ENCODE peak calls at places on chromosomes 7 and 10, in seven cellular contexts. One of them, this sample, is unnamed. For H3K4me1, the result is how much of the 10 kb centered on the place peaks cover.

GRCh38 chr10:77457266-77457665 is 180.3 kb downstream of the KCNMA1 start:
- DNase-seq in IMR-90: no peak
- DNase-seq in heart left ventricle: no peak
- DNase-seq in tibial nerve: no peak
- DNase-seq in endothelial cell of umbilical vein: no peak
- DNase-seq in K562: no peak
- DNase-seq in Peyer's patch: no peak
- DNase-seq in this sample: no peak

GRCh38 chr7:96021533-96021932 is 249.2 kb downstream of the DYNC1I1 start:
- DNase-seq in K562: no peak
- DNase-seq in Peyer's patch: no peak
- DNase-seq in tibial nerve: no peak
- DNase-seq in endothelial cell of umbilical vein: no peak
- DNase-seq in heart left ventricle: no peak
- DNase-seq in IMR-90: peak
- DNase-seq in this sample: no peak

GRCh38 chr7:104973909-104974415 is 40.0 kb upstream of the KMT2E start:
- DNase-seq in tibial nerve: no peak
- DNase-seq in IMR-90: peak
- DNase-seq in heart left ventricle: no peak
- DNase-seq in K562: no peak
- DNase-seq in endothelial cell of umbilical vein: peak
- DNase-seq in Peyer's patch: no peak
- DNase-seq in this sample: no peak

GRCh38 chr10:19638173-19638872 is 177.9 kb upstream of the PLXDC2 start:
- DNase-seq in endothelial cell of umbilical vein: no peak
- DNase-seq in K562: no peak
- DNase-seq in IMR-90: peak
- DNase-seq in heart left ventricle: peak
- DNase-seq in tibial nerve: no peak
- DNase-seq in Peyer's patch: peak
- DNase-seq in this sample: no peak

GRCh38 chr10:70551971-70552422 is 50.5 kb downstream of the PRF1 start:
- DNase-seq in K562: no peak
- DNase-seq in Peyer's patch: peak
- DNase-seq in IMR-90: peak
- DNase-seq in endothelial cell of umbilical vein: no peak
- DNase-seq in heart left ventricle: no peak
- DNase-seq in tibial nerve: peak
- DNase-seq in this sample: no peak

GRCh38 chr7:35819954-35820703 is 19.3 kb downstream of the SEPTIN7 start:
- DNase-seq in tibial nerve: no peak
- DNase-seq in heart left ventricle: no peak
- DNase-seq in IMR-90: no peak
- DNase-seq in K562: no peak
- DNase-seq in Peyer's patch: no peak
- DNase-seq in endothelial cell of umbilical vein: no peak
- DNase-seq in this sample: no peak

GRCh38 chr10:103053659-103054581 is 135.8 kb downstream of the CNNM2 start:
- DNase-seq in K562: peak
- DNase-seq in endothelial cell of umbilical vein: peak
- DNase-seq in heart left ventricle: peak
- DNase-seq in tibial nerve: peak
- DNase-seq in Peyer's patch: peak
- DNase-seq in IMR-90: peak
- DNase-seq in this sample: peak

GRCh38 chr7:41117431-41117830 is 585.5 kb downstream of the INHBA start:
- DNase-seq in K562: no peak
- DNase-seq in IMR-90: no peak
- DNase-seq in tibial nerve: no peak
- DNase-seq in endothelial cell of umbilical vein: no peak
- DNase-seq in Peyer's patch: no peak
- DNase-seq in heart left ventricle: no peak
- DNase-seq in this sample: no peak

GRCh38 chr10:71999360-72000072 is 35.3 kb downstream of the CHST3 start:
- DNase-seq in endothelial cell of umbilical vein: peak
- DNase-seq in IMR-90: peak
- DNase-seq in heart left ventricle: peak
- DNase-seq in Peyer's patch: peak
- DNase-seq in tibial nerve: no peak
- DNase-seq in K562: peak
- DNase-seq in this sample: peak

GRCh38 chr7:39688611-39689485 is 65.5 kb downstream of the RALA start:
- DNase-seq in endothelial cell of umbilical vein: peak
- DNase-seq in heart left ventricle: no peak
- DNase-seq in tibial nerve: no peak
- DNase-seq in K562: no peak
- DNase-seq in Peyer's patch: no peak
- DNase-seq in IMR-90: no peak
- DNase-seq in this sample: no peak

GRCh38 chr10:74078037-74078436 is 72.6 kb downstream of the AP3M1 start:
- DNase-seq in K562: no peak
- DNase-seq in endothelial cell of umbilical vein: peak
- DNase-seq in Peyer's patch: no peak
- DNase-seq in IMR-90: peak
- DNase-seq in heart left ventricle: no peak
- DNase-seq in tibial nerve: no peak
- DNase-seq in this sample: no peak

GRCh38 chr10:35413985-35414861 is 77.9 kb downstream of the CCNY start:
- DNase-seq in K562: peak
- DNase-seq in Peyer's patch: no peak
- DNase-seq in heart left ventricle: no peak
- DNase-seq in endothelial cell of umbilical vein: no peak
- DNase-seq in tibial nerve: no peak
- DNase-seq in IMR-90: peak
- DNase-seq in this sample: no peak

GRCh38 chr7:137703291-137704010 is 143.3 kb downstream of the DGKI start:
- DNase-seq in heart left ventricle: no peak
- DNase-seq in tibial nerve: no peak
- DNase-seq in IMR-90: no peak
- DNase-seq in endothelial cell of umbilical vein: no peak
- DNase-seq in K562: no peak
- DNase-seq in Peyer's patch: no peak
- DNase-seq in this sample: no peak

GRCh38 chr7:149489391-149490024 is 8.1 kb downstream of the ZNF746 start:
- DNase-seq in K562: no peak
- DNase-seq in IMR-90: no peak
- DNase-seq in heart left ventricle: no peak
- DNase-seq in tibial nerve: no peak
- DNase-seq in Peyer's patch: no peak
- DNase-seq in endothelial cell of umbilical vein: no peak
- DNase-seq in this sample: no peak

GRCh38 chr7:12768948-12769347 is 81.5 kb downstream of the ARL4A start:
- DNase-seq in IMR-90: no peak
- DNase-seq in K562: no peak
- DNase-seq in Peyer's patch: no peak
- DNase-seq in heart left ventricle: no peak
- DNase-seq in endothelial cell of umbilical vein: no peak
- DNase-seq in tibial nerve: no peak
- DNase-seq in this sample: no peak

GRCh38 chr7:22545539-22545938 is 45.6 kb upstream of the STEAP1B start:
- DNase-seq in heart left ventricle: no peak
- DNase-seq in Peyer's patch: no peak
- DNase-seq in tibial nerve: no peak
- DNase-seq in endothelial cell of umbilical vein: no peak
- DNase-seq in IMR-90: no peak
- DNase-seq in K562: no peak
- DNase-seq in this sample: no peak

GRCh38 chr7:130921391-130922180 is 187.6 kb upstream of the KLF14 start:
- DNase-seq in heart left ventricle: peak
- DNase-seq in Peyer's patch: peak
- DNase-seq in K562: no peak
- DNase-seq in endothelial cell of umbilical vein: peak
- DNase-seq in IMR-90: peak
- DNase-seq in tibial nerve: peak
- DNase-seq in this sample: peak

GRCh38 chr7:24896031-24896433 is 83.9 kb downstream of the OSBPL3 start:
- DNase-seq in heart left ventricle: no peak
- DNase-seq in Peyer's patch: peak
- DNase-seq in K562: no peak
- DNase-seq in tibial nerve: no peak
- DNase-seq in endothelial cell of umbilical vein: no peak
- DNase-seq in IMR-90: no peak
- DNase-seq in this sample: no peak

GRCh38 chr10:52198540-52198939 is 115.5 kb upstream of the DKK1 start:
- DNase-seq in IMR-90: peak
- DNase-seq in heart left ventricle: no peak
- DNase-seq in K562: no peak
- DNase-seq in tibial nerve: no peak
- DNase-seq in Peyer's patch: no peak
- DNase-seq in endothelial cell of umbilical vein: no peak
- DNase-seq in this sample: no peak

GRCh38 chr7:157996359-157997079 is 591.1 kb downstream of the PTPRN2 start:
- DNase-seq in K562: no peak
- DNase-seq in heart left ventricle: no peak
- DNase-seq in endothelial cell of umbilical vein: no peak
- DNase-seq in Peyer's patch: no peak
- DNase-seq in tibial nerve: no peak
- DNase-seq in IMR-90: no peak
- DNase-seq in this sample: no peak

DNA sequence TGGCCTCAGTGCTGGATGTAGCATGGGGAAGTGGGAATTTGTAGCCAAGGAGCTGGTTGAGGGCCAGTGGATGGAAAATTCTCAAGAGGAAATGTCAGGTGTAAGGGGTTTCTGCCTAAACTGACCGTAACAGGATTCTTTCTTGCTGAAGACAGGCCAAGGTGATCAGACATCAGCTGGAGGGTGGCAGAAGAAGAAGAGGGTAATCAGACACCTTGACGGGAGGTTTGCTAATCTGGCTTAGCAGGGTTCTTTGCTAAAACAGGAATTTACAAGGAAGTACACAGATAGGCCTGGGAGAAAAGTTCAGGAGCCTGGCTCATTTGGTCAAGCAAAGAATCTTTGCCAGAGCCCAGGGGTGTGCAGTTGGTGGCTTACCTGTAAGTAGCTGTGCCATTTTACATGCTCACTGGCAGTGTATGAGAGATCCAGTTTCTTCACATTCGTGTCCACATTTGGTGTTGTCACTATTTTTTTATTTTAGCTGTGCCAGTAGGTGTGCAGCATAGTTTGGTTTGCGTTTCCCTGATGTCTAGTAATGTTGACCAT is 73.7 kb downstream of the BMPR1A start:
- DNase-seq in heart left ventricle: no peak
- DNase-seq in tibial nerve: no peak
- DNase-seq in IMR-90: no peak
- DNase-seq in Peyer's patch: no peak
- DNase-seq in K562: no peak
- DNase-seq in endothelial cell of umbilical vein: no peak
- DNase-seq in this sample: no peak
- H3K27ac ChIP-seq in heart left ventricle: no peak
- H3K27ac ChIP-seq in tibial nerve: no peak
- H3K27ac ChIP-seq in IMR-90: no peak
- H3K27ac ChIP-seq in Peyer's patch: no peak
- H3K27ac ChIP-seq in K562: no peak
- H3K27ac ChIP-seq in endothelial cell of umbilical vein: no peak
- H3K27ac ChIP-seq in this sample: no peak

GRCh38 chr7:28815928-28816373 is 142.2 kb downstream of the TRIL start:
- DNase-seq in heart left ventricle: no peak
- DNase-seq in IMR-90: no peak
- DNase-seq in K562: no peak
- DNase-seq in tibial nerve: no peak
- DNase-seq in endothelial cell of umbilical vein: no peak
- DNase-seq in Peyer's patch: no peak
- DNase-seq in this sample: no peak
- TF ChIP-seq POLR2A in heart left ventricle: no peak
- TF ChIP-seq POLR2A in IMR-90: no peak
- TF ChIP-seq POLR2A in K562: no peak
- TF ChIP-seq POLR2A in tibial nerve: no peak
- TF ChIP-seq POLR2A in endothelial cell of umbilical vein: no peak
- TF ChIP-seq POLR2A in Peyer's patch: no peak
- TF ChIP-seq POLR2A in this sample: no peak

DNA sequence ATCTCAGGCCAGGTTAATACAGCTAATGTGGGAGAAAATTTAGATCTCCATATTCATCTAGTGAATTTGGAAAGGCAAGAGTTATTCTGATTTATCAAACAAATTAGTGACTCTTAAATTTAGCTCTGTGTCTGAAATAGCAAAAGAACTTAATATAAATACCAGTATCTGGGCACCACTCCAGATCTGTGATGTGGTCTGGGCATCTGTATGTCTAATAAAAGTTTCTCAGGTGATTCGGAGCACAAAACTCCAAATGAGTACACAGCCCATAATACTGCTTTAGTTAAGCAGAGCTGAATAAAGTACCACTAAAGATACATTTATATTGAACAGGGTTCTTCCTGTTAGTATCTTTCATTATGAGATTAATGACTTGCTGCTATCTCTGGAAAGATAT is 261.4 kb downstream of the BAMBI start:
- DNase-seq in endothelial cell of umbilical vein: no peak
- DNase-seq in Peyer's patch: no peak
- DNase-seq in IMR-90: peak
- DNase-seq in K562: no peak
- DNase-seq in heart left ventricle: no peak
- DNase-seq in tibial nerve: no peak
- DNase-seq in this sample: no peak
- H3K4me1 ChIP-seq in endothelial cell of umbilical vein: under half
- H3K4me1 ChIP-seq in Peyer's patch: under half
- H3K4me1 ChIP-seq in IMR-90: under half
- H3K4me1 ChIP-seq in K562: under half
- H3K4me1 ChIP-seq in heart left ventricle: under half
- H3K4me1 ChIP-seq in tibial nerve: under half
- H3K4me1 ChIP-seq in this sample: under half

GRCh38 chr10:91210014-91210413 is 10.4 kb upstream of the PCGF5 start:
- DNase-seq in tibial nerve: no peak
- DNase-seq in Peyer's patch: no peak
- DNase-seq in K562: no peak
- DNase-seq in IMR-90: no peak
- DNase-seq in endothelial cell of umbilical vein: no peak
- DNase-seq in heart left ventricle: no peak
- DNase-seq in this sample: no peak

GRCh38 chr10:91206837-91207474 is 13.5 kb upstream of the PCGF5 start:
- DNase-seq in Peyer's patch: no peak
- DNase-seq in endothelial cell of umbilical vein: no peak
- DNase-seq in heart left ventricle: no peak
- DNase-seq in tibial nerve: no peak
- DNase-seq in IMR-90: no peak
- DNase-seq in K562: no peak
- DNase-seq in this sample: no peak

GRCh38 chr10:91210435-91210834 is 10.0 kb upstream of the PCGF5 start:
- DNase-seq in tibial nerve: no peak
- DNase-seq in endothelial cell of umbilical vein: no peak
- DNase-seq in K562: no peak
- DNase-seq in Peyer's patch: peak
- DNase-seq in IMR-90: no peak
- DNase-seq in heart left ventricle: no peak
- DNase-seq in this sample: peak

GRCh38 chr10:91206427-91206826 is 14.0 kb upstream of the PCGF5 start:
- DNase-seq in Peyer's patch: no peak
- DNase-seq in IMR-90: no peak
- DNase-seq in heart left ventricle: no peak
- DNase-seq in endothelial cell of umbilical vein: no peak
- DNase-seq in tibial nerve: no peak
- DNase-seq in K562: no peak
- DNase-seq in this sample: no peak

DNA sequence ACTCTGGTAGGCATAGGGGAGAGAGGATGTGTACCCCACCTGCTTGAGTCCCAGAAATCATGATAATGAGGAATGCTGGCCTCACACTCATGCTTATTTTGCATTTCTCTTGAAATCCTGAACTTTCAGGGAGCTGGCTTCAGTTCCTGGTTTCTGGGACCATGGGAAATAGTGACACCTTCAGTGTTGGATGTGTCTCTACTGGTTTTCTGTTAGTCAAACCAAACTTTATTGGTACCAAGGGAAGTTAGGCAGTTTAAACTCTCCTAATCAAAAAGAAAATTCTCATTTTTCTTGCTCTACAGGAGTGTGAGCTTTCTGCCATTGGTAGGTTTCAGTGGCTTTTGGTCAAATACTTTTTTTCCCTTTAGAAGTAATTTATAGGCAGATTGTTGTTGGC is 11.8 kb upstream of the PCGF5 start:
- DNase-seq in heart left ventricle: no peak
- DNase-seq in IMR-90: no peak
- DNase-seq in K562: no peak
- DNase-seq in endothelial cell of umbilical vein: no peak
- DNase-seq in tibial nerve: no peak
- DNase-seq in Peyer's patch: no peak
- DNase-seq in this sample: no peak
- H3K27ac ChIP-seq in heart left ventricle: no peak
- H3K27ac ChIP-seq in IMR-90: no peak
- H3K27ac ChIP-seq in K562: no peak
- H3K27ac ChIP-seq in endothelial cell of umbilical vein: no peak
- H3K27ac ChIP-seq in tibial nerve: no peak
- H3K27ac ChIP-seq in Peyer's patch: no peak
- H3K27ac ChIP-seq in this sample: no peak

This sample was measured in ovary.